ENCODE peak calls at places on chromosomes 11 and 22, in nine cellular contexts. B is fibroblast of mammary gland, W is cardiac muscle cell, V is neural progenitor cell, C is brain microvascular endothelial cell, S is aorta, L is foreskin fibroblast, G is choroid plexus epithelial cell, D is mucosa of descending colon. A is an unnamed sample.

GRCh38 chr11:61972112-61972795 is 4.8 kb upstream of the FTH1 start:
- DNase-seq in B (no peak), W (peak), V (no peak), C (peak), S (peak), L (no peak), G (peak), D (no peak), A (no peak)

GRCh38 chr11:115279831-115280761 is 224.1 kb downstream of the CADM1 start:
- DNase-seq in B (no peak), W (peak), V (no peak), C (no peak), S (no peak), L (no peak), G (peak), D (no peak), A (no peak)

GRCh38 chr11:127000291-127000968 is at the start of gene KIRREL3:
- DNase-seq in B (no peak), W (peak), V (peak), C (no peak), S (no peak), L (no peak), G (no peak), D (no peak), A (no peak)

GRCh38 chr11:26958650-26959049 is 35.3 kb upstream of the FIBIN start:
- DNase-seq in B (no peak), W (no peak), V (no peak), C (no peak), S (no peak), L (no peak), G (no peak), D (no peak), A (no peak)

GRCh38 chr11:64745219-64745522 is 1.2 kb upstream of the RASGRP2 start:
- DNase-seq in B (no peak), W (no peak), V (no peak), C (no peak), S (peak), L (no peak), G (no peak), D (peak), A (no peak)

GRCh38 chr11:117230286-117230961 is 1.4 kb downstream of the PCSK7 start:
- DNase-seq in B (peak), W (peak), V (no peak), C (no peak), S (no peak), L (no peak), G (peak), D (no peak), A (no peak)

GRCh38 chr22:50244420-50245213 is at the start of gene TUBGCP6:
- DNase-seq in B (peak), W (peak), V (peak), C (peak), S (peak), L (peak), G (peak), D (peak), A (peak)

GRCh38 chr22:28909375-28909774 is 26.0 kb downstream of the ZNRF3 start:
- DNase-seq in B (peak), W (peak), V (no peak), C (peak), S (no peak), L (no peak), G (peak), D (no peak), A (no peak)

GRCh38 chr11:72625746-72626636 is 48.2 kb downstream of the PDE2A start:
- DNase-seq in B (no peak), W (peak), V (no peak), C (no peak), S (peak), L (no peak), G (peak), D (no peak), A (no peak)

GRCh38 chr11:100918551-100919500 is 210.8 kb downstream of the PGR start:
- DNase-seq in B (no peak), W (peak), V (peak), C (peak), S (no peak), L (no peak), G (peak), D (no peak), A (peak)

GRCh38 chr11:102225689-102226562 is 91.4 kb upstream of the BIRC3 start:
- DNase-seq in B (peak), W (peak), V (no peak), C (peak), S (no peak), L (peak), G (peak), D (no peak), A (no peak)

GRCh38 chr11:65499713-65500261 is 942 bp downstream of the MALAT1 start:
- DNase-seq in B (peak), W (no peak), V (no peak), C (no peak), S (no peak), L (no peak), G (no peak), D (no peak), A (no peak)

GRCh38 chr11:104462346-104462745 is 298.4 kb upstream of the PDGFD start:
- DNase-seq in B (peak), W (peak), V (no peak), C (peak), S (no peak), L (peak), G (peak), D (no peak), A (no peak)

GRCh38 chr11:57248780-57249383 is 11.8 kb upstream of the APLNR start:
- DNase-seq in B (peak), W (peak), V (peak), C (peak), S (peak), L (peak), G (peak), D (peak), A (no peak)

GRCh38 chr11:64000026-64000739 is 13.9 kb downstream of the OTUB1 start:
- DNase-seq in B (peak), W (peak), V (peak), C (peak), S (peak), L (peak), G (peak), D (peak), A (no peak)

GRCh38 chr22:47626428-47627390 is 864.3 kb downstream of the TBC1D22A start:
- DNase-seq in B (no peak), W (no peak), V (no peak), C (no peak), S (no peak), L (no peak), G (no peak), D (no peak), A (no peak)

GRCh38 chr11:17351510-17352176 is at the start of gene NCR3LG1:
- DNase-seq in B (peak), W (peak), V (peak), C (peak), S (peak), L (peak), G (peak), D (peak), A (no peak)

GRCh38 chr22:17734197-17734596 is 40.1 kb downstream of the BID start:
- DNase-seq in B (peak), W (peak), V (no peak), C (peak), S (no peak), L (peak), G (peak), D (no peak), A (no peak)

GRCh38 chr11:10293423-10294288 is at the start of gene SBF2:
- DNase-seq in B (peak), W (peak), V (peak), C (peak), S (peak), L (peak), G (peak), D (peak), A (no peak)

GRCh38 chr22:40637181-40638150 is 947 bp upstream of the MRTFA start:
- DNase-seq in B (no peak), W (no peak), V (no peak), C (no peak), S (peak), L (no peak), G (no peak), D (no peak), A (no peak)

GRCh38 chr11:65525659-65526480 is 987 bp downstream of the SCYL1 start:
- DNase-seq in B (no peak), W (no peak), V (no peak), C (no peak), S (no peak), L (no peak), G (no peak), D (peak), A (no peak)

GRCh38 chr11:119605137-119605675 is 123.8 kb downstream of the NECTIN1 start:
- DNase-seq in B (no peak), W (no peak), V (no peak), C (no peak), S (no peak), L (no peak), G (no peak), D (no peak), A (no peak)

DNA sequence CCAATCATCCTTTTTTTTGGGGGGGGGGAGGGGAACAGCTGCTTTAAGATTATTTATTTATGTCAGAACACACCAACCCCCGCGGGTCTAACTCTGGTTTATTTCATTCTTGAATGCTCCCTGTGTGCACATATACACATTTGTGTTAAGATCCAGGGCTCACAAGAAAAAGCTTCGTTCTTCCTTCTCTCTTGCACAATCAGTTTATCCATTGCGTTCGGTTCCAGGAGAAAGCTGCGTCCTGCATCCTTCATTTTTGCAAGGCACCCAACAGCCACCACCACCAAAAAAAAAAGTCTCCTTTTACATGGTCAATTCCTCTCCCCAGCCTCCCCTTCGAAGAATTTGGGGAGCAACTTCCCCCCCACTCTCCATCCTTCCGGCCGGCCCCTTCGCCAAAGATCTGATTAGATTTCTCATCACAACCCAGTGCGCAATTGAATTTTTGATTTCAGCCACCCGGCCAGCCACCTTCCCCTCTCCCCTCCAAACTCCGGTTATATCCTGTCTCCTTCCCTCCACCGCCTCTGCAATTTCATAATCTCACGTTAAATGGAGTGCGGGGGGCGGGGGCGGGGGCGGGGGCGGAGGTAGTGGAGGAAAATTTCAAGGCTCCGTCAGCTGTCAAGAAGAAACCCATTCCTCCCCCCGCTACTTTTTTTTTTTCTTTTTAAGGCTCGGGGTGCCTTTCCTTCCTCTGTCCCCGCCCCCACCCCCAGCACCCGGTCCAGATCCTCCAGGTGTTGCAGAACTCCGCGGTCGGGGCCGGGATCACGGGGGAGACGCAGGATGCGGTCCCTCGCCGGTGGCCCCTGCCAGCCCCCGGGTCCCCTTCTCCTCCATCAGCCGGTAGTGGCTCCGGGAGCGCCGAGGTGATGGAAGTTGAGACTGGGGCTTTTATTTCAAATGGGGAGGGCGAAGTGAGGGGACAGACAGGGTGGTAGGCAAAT is 1166.5 kb downstream of the LRRC4C start:
- DNase-seq in B (no peak), W (peak), V (peak), C (no peak), S (no peak), L (no peak), G (no peak), D (no peak), A (no peak)
- H3K4me3 ChIP-seq in B (peak), W (peak), V (peak), C (peak), S (peak), L (peak), G (peak), D (no peak), A (peak)

GRCh38 chr11:7436657-7437056 is 48.6 kb upstream of the OLFML1 start:
- DNase-seq in B (no peak), W (no peak), V (no peak), C (no peak), S (peak), L (no peak), G (no peak), D (no peak), A (no peak)
- H3K4me3 ChIP-seq in B (no peak), W (no peak), V (no peak), C (no peak), S (no peak), L (no peak), G (no peak), D (no peak), A (no peak)

DNA sequence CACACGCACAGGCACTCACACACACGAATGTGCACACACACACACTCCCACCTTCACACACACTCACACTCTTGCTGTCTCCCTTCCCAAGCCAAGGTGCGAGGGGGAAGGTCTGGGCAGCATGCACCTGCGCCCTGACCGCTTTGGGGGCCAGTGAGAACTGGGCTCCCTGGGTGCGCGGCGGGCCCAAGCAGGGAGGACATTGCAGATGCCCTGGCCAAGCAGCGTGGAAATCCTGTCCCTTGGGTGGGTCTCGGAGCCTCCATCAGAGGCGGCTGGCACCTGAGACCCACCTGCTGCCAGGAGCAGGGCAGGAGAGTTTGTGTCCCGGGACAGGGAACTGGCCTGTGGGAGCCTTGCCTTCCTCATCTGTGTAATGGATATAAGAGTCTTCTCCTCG is 3.3 kb downstream of the CD81 start:
- DNase-seq in B (no peak), W (no peak), V (no peak), C (no peak), S (peak), L (no peak), G (no peak), D (peak), A (no peak)
- H3K4me3 ChIP-seq in B (peak), W (no peak), V (no peak), C (no peak), S (no peak), L (peak), G (peak), D (no peak), A (no peak)

DNA sequence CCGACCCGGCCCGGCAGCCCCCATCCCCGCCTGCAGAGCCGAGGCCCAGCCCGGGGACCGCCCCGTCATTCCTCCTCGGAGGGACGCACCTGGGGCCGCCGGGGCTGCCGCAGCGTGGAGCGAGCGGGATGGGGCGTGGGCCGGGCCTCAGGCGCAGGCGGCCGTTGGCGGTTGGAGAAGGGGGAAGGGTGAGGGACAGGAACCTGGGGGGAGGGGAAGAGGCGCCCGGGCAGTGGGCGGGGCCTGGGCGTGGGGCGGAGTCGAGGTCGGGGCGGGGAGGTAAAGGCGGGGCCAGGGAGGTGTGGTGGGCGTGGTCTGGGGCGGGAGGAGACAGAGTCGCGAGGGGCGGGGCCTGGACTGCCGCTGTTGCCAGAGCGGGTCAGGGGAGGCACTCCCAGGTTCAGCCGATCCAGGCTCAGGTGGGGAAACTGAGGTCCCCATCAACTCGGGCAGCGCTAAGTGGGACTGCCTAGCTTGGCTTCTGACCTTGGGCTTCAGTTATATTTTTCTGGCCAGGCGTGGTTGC is at the start of gene TESMIN:
- DNase-seq in B (peak), W (peak), V (peak), C (peak), S (peak), L (peak), G (peak), D (peak), A (peak)
- H3K4me3 ChIP-seq in B (no peak), W (peak), V (peak), C (peak), S (no peak), L (peak), G (peak), D (peak), A (peak)

GRCh38 chr22:20319745-20320658 is at the start of gene DGCR6L:
- DNase-seq in B (peak), W (peak), V (peak), C (peak), S (peak), L (peak), G (peak), D (peak), A (peak)
- H3K4me3 ChIP-seq in B (peak), W (peak), V (peak), C (peak), S (peak), L (peak), G (peak), D (peak), A (peak)

GRCh38 chr11:121930004-121930965 is 185.7 kb downstream of the BLID start:
- DNase-seq in B (peak), W (peak), V (peak), C (no peak), S (no peak), L (no peak), G (peak), D (no peak), A (no peak)
- H3K4me3 ChIP-seq in B (peak), W (peak), V (peak), C (peak), S (peak), L (peak), G (peak), D (no peak), A (no peak)

GRCh38 chr22:38981659-38982007 is 514 bp upstream of the APOBEC3B start:
- DNase-seq in B (no peak), W (no peak), V (no peak), C (no peak), S (peak), L (no peak), G (no peak), D (peak), A (no peak)
- H3K4me3 ChIP-seq in B (no peak), W (no peak), V (no peak), C (no peak), S (no peak), L (peak), G (no peak), D (no peak), A (peak)

DNA sequence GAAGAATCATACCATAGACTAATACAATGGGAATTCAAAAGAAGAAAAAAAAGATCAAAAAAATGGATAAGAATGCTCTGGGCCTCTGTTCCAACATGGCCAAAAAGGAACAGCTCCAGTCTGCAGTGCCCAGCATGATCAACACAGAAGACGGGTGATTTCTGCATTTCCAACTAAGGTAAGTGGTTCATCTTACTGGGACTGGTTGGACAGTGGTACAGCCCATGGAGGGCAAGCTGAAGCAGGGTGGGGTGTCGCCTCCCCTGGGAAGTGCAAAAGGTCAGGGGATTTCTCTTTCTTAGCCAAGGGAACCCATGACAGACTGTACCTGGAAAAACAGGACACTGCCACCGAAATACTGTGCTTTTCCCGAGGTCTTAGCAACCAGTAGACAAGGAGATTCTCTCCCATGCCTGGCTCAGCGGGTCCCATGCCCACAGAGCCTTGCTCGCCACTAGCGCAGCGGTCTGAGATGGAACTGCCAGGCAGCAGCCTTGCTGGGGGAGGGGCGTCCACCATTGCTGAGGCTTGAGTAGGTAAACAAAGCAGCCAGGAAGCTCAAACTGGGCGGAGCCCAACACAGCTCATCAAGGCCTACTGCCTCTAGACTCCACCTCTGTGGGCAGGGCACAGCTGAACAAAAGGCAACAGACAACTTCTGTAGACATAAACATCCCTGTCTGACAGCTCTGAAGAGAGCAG is 428.4 kb downstream of the MN1 start:
- DNase-seq in B (no peak), W (no peak), V (peak), C (peak), S (no peak), L (no peak), G (peak), D (peak), A (peak)
- H3K4me3 ChIP-seq in B (no peak), W (no peak), V (peak), C (no peak), S (no peak), L (no peak), G (no peak), D (no peak), A (no peak)

GRCh38 chr11:31802609-31802989 is 8.5 kb downstream of the PAX6 start:
- DNase-seq in B (no peak), W (no peak), V (peak), C (no peak), S (no peak), L (no peak), G (no peak), D (no peak), A (no peak)

GRCh38 chr11:31804439-31805036 is 6.6 kb downstream of the PAX6 start:
- DNase-seq in B (no peak), W (no peak), V (peak), C (no peak), S (no peak), L (no peak), G (no peak), D (no peak), A (no peak)

GRCh38 chr11:31805037-31805628 is 6.0 kb downstream of the PAX6 start:
- DNase-seq in B (no peak), W (no peak), V (peak), C (no peak), S (no peak), L (no peak), G (no peak), D (no peak), A (no peak)

GRCh38 chr11:31802990-31803812 is 7.9 kb downstream of the PAX6 start:
- DNase-seq in B (no peak), W (no peak), V (peak), C (no peak), S (no peak), L (no peak), G (no peak), D (no peak), A (no peak)

DNA sequence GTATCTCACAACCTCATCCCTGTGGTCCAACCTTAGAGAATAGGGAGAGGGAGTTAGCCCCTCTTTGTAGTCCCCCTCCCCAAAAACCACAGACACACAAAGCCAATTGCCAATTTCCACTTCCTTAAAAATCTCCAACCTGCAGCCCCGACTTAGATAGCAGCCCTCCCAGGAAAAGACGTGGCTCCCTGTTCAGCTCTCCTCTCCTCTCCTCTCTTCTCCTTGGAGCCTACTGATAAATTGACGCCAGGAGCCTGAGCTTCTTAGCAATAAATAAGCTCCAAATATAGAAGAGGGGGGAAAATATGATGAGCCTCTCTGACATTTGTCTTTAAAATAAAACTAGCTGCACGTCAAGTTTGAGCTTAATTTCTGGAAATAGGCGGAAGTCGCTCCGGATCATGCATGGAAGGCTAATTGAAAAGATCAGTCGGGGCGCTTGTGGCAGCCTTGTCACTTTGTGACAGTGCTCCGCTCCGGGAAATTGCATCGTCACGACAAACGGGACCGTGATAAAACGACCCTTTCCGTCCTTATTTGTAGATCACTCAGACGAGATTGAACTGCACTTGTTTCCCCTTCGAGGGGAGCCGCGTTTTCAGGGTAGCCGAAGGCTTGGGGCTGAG is 7.2 kb downstream of the PAX6 start:
- DNase-seq in B (no peak), W (no peak), V (peak), C (no peak), S (no peak), L (no peak), G (no peak), D (no peak), A (no peak)
- H3K4me3 ChIP-seq in B (no peak), W (no peak), V (peak), C (no peak), S (no peak), L (no peak), G (no peak), D (no peak), A (no peak)

A was measured in LNCaP clone FGC.